ENCODE peak calls at places on chromosomes 13 and 19, in seven cellular contexts. Y is GM23248, L is lower lobe of right lung, A is breast epithelium, Q is BE2C, Z is adrenal gland, G is psoas muscle. C is an unnamed sample.

GRCh38 chr13:114131581-114132418 is 623 bp downstream of the RASA3 start:
- DNase-seq in Y (peak; percentile 67), L (peak; percentile 62), A (no peak), Q (no peak), Z (no peak), G (no peak), C (no peak)

GRCh38 chr13:107020393-107020792 is 452.5 kb upstream of the ARGLU1 start:
- DNase-seq in Y (no peak), L (no peak), A (no peak), Q (no peak), Z (no peak), G (no peak), C (no peak)

GRCh38 chr13:56909896-56910600 is 230.7 kb upstream of the PRR20A start:
- DNase-seq in Y (no peak), L (no peak), A (no peak), Q (no peak), Z (no peak), G (no peak), C (no peak)

GRCh38 chr19:35561436-35561835 is 2.0 kb downstream of the ATP4A start:
- DNase-seq in Y (no peak), L (no peak), A (no peak), Q (no peak), Z (no peak), G (no peak), C (no peak)

GRCh38 chr19:15332311-15332996 is at the start of gene BRD4:
- DNase-seq in Y (peak; percentile 84), L (peak; percentile 83), A (peak; percentile 65), Q (peak; percentile 84), Z (peak; percentile 79), G (peak; percentile 74), C (peak; percentile 85)

GRCh38 chr13:46667687-46668281 is 114.8 kb downstream of the LRCH1 start:
- DNase-seq in Y (peak; percentile 13), L (no peak), A (no peak), Q (no peak), Z (no peak), G (no peak), C (no peak)

GRCh38 chr19:16527971-16528521 is 14.2 kb downstream of the CHERP start:
- DNase-seq in Y (peak; percentile 34), L (no peak), A (no peak), Q (peak; percentile 58), Z (no peak), G (no peak), C (no peak)

GRCh38 chr19:3697671-3698385 is 2.4 kb downstream of the PIP5K1C start:
- DNase-seq in Y (no peak), L (no peak), A (no peak), Q (no peak), Z (no peak), G (no peak), C (no peak)

GRCh38 chr13:46846736-46847135 is 49.8 kb upstream of the ESD start:
- DNase-seq in Y (peak; percentile 2), L (no peak), A (no peak), Q (no peak), Z (no peak), G (no peak), C (no peak)

GRCh38 chr19:1238373-1239303 is 833 bp upstream of the CBARP start:
- DNase-seq in Y (no peak), L (no peak), A (no peak), Q (no peak), Z (no peak), G (no peak), C (no peak)

GRCh38 chr19:51777570-51778460 is 16.8 kb downstream of the FPR2 start:
- DNase-seq in Y (peak; percentile 85), L (peak; percentile 78), A (no peak), Q (peak; percentile 67), Z (peak; percentile 56), G (peak; percentile 44), C (peak; percentile 74)

GRCh38 chr19:7917292-7918061 is 2.7 kb upstream of the SNAPC2 start:
- DNase-seq in Y (peak; percentile 88), L (peak; percentile 68), A (no peak), Q (peak; percentile 81), Z (no peak), G (no peak), C (no peak)

GRCh38 chr13:66489586-66489985 is 740.5 kb downstream of the PCDH9 start:
- DNase-seq in Y (no peak), L (no peak), A (no peak), Q (no peak), Z (no peak), G (no peak), C (no peak)

GRCh38 chr13:106513025-106513424 is 22.4 kb downstream of the EFNB2 start:
- DNase-seq in Y (peak; percentile 9), L (no peak), A (no peak), Q (no peak), Z (no peak), G (no peak), C (no peak)

GRCh38 chr13:52024481-52024880 is at the start of gene UTP14C:
- DNase-seq in Y (no peak), L (no peak), A (no peak), Q (no peak), Z (no peak), G (no peak), C (no peak)

GRCh38 chr13:43284162-43284561 is 260.8 kb downstream of the DNAJC15 start:
- DNase-seq in Y (peak; percentile 73), L (no peak), A (no peak), Q (no peak), Z (no peak), G (no peak), C (no peak)

GRCh38 chr13:77563110-77563509 is 27.6 kb downstream of the SCEL start:
- DNase-seq in Y (peak; percentile 53), L (no peak), A (no peak), Q (no peak), Z (no peak), G (no peak), C (no peak)

GRCh38 chr13:95968906-95969305 is 84.3 kb downstream of the UGGT2 start:
- DNase-seq in Y (no peak), L (no peak), A (no peak), Q (no peak), Z (no peak), G (no peak), C (no peak)

DNA sequence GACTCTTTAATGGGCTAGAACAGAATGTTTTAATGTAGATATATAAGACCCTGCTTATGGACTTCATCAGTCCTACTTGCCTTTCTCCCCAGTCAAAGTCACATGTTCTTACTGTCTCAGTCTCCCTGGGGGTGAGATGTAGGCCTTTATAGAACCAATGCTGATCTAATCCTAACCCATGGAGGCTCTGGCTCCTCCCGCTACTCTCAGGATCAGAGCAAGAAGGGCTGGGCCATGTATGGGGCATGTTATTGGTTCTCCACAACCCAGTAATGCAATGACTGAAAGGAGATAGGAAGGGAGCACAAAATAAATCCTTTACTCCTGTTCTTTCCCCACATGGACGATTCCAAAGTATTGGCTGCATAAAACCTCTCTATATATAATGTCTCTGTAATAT is 82.3 kb downstream of the UGGT2 start:
- DNase-seq in Y (no peak), L (no peak), A (no peak), Q (no peak), Z (no peak), G (no peak), C (no peak)
- H3K4me1 ChIP-seq in Y (no peaks in the 10 kb centered on the region), L (no peaks in the 10 kb centered on the region), A (no peaks in the 10 kb centered on the region), Q (no peaks in the 10 kb centered on the region), Z (no peaks in the 10 kb centered on the region), G (no peaks in the 10 kb centered on the region), C (no peaks in the 10 kb centered on the region)

GRCh38 chr19:39692166-39692565 is 12.1 kb upstream of the LGALS14 start:
- DNase-seq in Y (no peak), L (no peak), A (no peak), Q (no peak), Z (no peak), G (no peak), C (no peak)

GRCh38 chr19:39695759-39696158 is 8.5 kb upstream of the LGALS14 start:
- DNase-seq in Y (no peak), L (no peak), A (no peak), Q (no peak), Z (no peak), G (no peak), C (no peak)

GRCh38 chr19:39698535-39698934 is 5.7 kb upstream of the LGALS14 start:
- DNase-seq in Y (no peak), L (no peak), A (no peak), Q (no peak), Z (no peak), G (no peak), C (no peak)

GRCh38 chr19:39692822-39693221 is 11.5 kb upstream of the LGALS14 start:
- DNase-seq in Y (no peak), L (no peak), A (no peak), Q (no peak), Z (no peak), G (no peak), C (no peak)

DNA sequence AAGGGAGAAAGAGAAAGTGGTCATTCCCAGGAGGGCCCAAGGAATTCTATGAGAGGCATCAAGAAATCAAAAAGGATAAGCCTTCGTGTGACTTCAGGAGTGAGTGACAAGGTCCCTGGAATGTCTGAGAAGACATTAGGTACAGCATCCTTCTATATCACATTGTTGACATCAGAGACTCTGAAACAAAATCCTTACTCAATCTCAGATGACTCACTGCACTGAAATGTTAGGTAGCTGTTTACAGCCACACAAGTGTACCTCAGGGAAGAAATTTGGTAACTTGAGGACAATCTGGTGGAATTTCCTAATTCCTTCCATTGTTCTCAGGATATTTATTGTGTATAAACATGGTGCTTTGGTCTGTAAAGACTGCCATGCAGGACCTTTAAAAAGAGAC is 7.9 kb upstream of the LGALS14 start:
- DNase-seq in Y (no peak), L (no peak), A (no peak), Q (no peak), Z (no peak), G (no peak), C (no peak)
- H3K4me3 ChIP-seq in Y (no peak overlapping the region), L (no peak overlapping the region), A (no peak overlapping the region), Q (no peak overlapping the region), Z (no peak overlapping the region), G (no peak overlapping the region), C (no peak overlapping the region)

DNA sequence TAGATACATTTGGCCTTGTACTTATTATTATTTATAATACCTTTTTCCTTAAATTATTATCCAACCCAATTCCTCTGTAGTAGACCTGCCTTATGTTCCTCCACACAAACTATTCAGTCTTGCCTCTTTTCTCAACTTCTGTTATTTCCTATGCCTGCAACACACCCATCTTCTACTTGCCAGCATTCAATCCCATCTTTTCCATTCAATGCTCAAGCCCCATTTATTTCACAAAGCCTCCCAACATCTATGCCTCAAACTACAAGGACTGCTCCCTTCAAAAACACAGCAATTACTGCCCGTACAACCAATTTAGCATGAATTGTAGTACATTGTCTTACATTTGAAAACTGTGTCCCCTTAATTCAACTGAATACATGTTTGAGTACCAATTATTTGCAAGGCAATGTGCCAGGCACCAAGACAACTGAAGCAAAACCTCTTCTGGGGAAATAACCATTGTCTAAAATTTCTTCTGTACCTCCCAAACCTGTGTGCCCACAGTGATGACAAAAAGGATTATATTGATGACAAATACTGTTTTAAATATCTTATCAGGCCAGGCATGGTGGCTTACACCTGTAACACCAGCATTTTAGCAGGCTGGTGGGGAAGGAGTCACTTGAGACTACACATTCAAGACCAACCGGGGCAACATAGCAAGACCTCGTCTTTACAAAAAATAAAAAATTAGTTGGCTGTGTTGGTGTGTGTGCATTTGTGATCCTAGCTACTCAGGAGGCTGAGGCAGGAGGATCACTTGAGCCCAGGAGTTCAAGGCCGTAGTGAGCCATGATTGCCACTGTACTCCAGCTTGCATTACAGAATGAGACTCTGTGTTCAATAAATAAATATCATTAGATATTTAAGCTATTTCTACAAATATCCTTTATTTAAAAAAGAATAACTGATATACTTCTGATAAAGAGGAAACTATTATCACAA is 35.1 kb downstream of the ELF1 start:
- DNase-seq in Y (no peak), L (no peak), A (no peak), Q (no peak), Z (no peak), G (no peak), C (no peak)
- H3K4me1 ChIP-seq in Y (peaks cover 32% of the 10 kb centered on the region), L (peaks cover 68% of the 10 kb centered on the region), A (no peaks in the 10 kb centered on the region), Q (no peaks in the 10 kb centered on the region), Z (peaks cover 27% of the 10 kb centered on the region), G (peaks cover 53% of the 10 kb centered on the region), C (peaks cover 53% of the 10 kb centered on the region)

GRCh38 chr19:45138303-45138751 is 22.5 kb downstream of the NKPD1 start:
- DNase-seq in Y (no peak), L (no peak), A (no peak), Q (no peak), Z (peak; percentile 70), G (no peak), C (no peak)
- H3K4me3 ChIP-seq in Y (no peak overlapping the region), L (no peak overlapping the region), A (no peak overlapping the region), Q (no peak overlapping the region), Z (no peak overlapping the region), G (no peak overlapping the region), C (no peak overlapping the region)

C was measured in heart left ventricle.